ENCODE peak calls at places on chromosomes 12 and 14, in four cellular contexts. A is ELR, L is NCI-H1694, S is endothelial cell. D is an unnamed sample.
A peak's percentile ranks its signal among the peaks of the same experiment; 100 is the strongest.

GRCh38 chr12:108616941-108617858 is 16.5 kb downstream of the SELPLG start:
- DNase-seq in A (peak; percentile 86), L (no peak), S (no peak), D (no peak)

GRCh38 chr12:105218434-105218833 is 17.5 kb downstream of the APPL2 start:
- DNase-seq in A (no peak), L (peak; percentile 11), S (no peak), D (peak; percentile 44)

GRCh38 chr12:94498073-94498472 is 38.4 kb upstream of the CEP83 start:
- DNase-seq in A (no peak), L (no peak), S (no peak), D (no peak)

GRCh38 chr14:100640481-100641273 is 53.5 kb upstream of the BEGAIN start:
- DNase-seq in A (peak; percentile 39), L (no peak), S (no peak), D (no peak)

GRCh38 chr12:38175538-38175937 is 141.0 kb upstream of the ALG10B start:
- DNase-seq in A (peak; percentile 10), L (no peak), S (no peak), D (no peak)

GRCh38 chr12:49899921-49900320 is 3.8 kb downstream of the FAIM2 start:
- DNase-seq in A (no peak), L (no peak), S (no peak), D (no peak)

GRCh38 chr12:56953314-56953713 is 4.1 kb downstream of the RDH16 start:
- DNase-seq in A (no peak), L (no peak), S (no peak), D (no peak)

GRCh38 chr12:100566887-100567637 is 6.4 kb upstream of the GAS2L3 start:
- DNase-seq in A (peak; percentile 50), L (no peak), S (no peak), D (no peak)

GRCh38 chr12:106601031-106601430 is 18.2 kb downstream of the RFX4 start:
- DNase-seq in A (no peak), L (no peak), S (no peak), D (no peak)

GRCh38 chr14:96660135-96660534 is 137.0 kb upstream of the VRK1 start:
- DNase-seq in A (no peak), L (no peak), S (no peak), D (no peak)

GRCh38 chr12:85448548-85449139 is 168.6 kb downstream of the ALX1 start:
- DNase-seq in A (peak; percentile 43), L (peak; percentile 3), S (no peak), D (no peak)